ENCODE peak calls at places on chromosomes 4 and X, in eight cellular contexts. O is brain microvascular endothelial cell, Y is IMR-90, P is A549, U is thoracic aorta, W is pancreas, G is foreskin keratinocyte, N is tibial artery. H is an unnamed sample.
A peak's percentile ranks its signal among the peaks of the same experiment; 100 is the strongest.

GRCh38 chr4:52956691-52957090 is 94.6 kb downstream of the RASL11B start:
- DNase-seq in U (no peak), O (no peak), P (no peak), G (no peak), N (no peak), W (no peak), Y (peak; percentile 33), H (no peak)

GRCh38 chr4:179361978-179362486 is 1919.8 kb upstream of the AGA start:
- DNase-seq in P (no peak), G (no peak), U (no peak), Y (no peak), N (no peak), O (no peak), W (no peak), H (no peak)

GRCh38 chr4:60042231-60042652 is 1157.9 kb upstream of the ADGRL3 start:
- DNase-seq in O (no peak), N (no peak), U (no peak), Y (no peak), W (no peak), P (no peak), G (no peak), H (no peak)

GRCh38 chr4:102139132-102139573 is 206.1 kb downstream of the SLC39A8 start:
- DNase-seq in O (peak; percentile 6), U (no peak), P (no peak), Y (no peak), W (no peak), N (no peak), G (peak; percentile 71), H (no peak)

GRCh38 chrX:149950681-149951080 is 12.4 kb upstream of the EOLA2 start:
- DNase-seq in Y (peak; percentile 67), G (no peak), U (no peak), P (peak; percentile 40), O (peak; percentile 50), W (no peak), N (no peak), H (no peak)

GRCh38 chrX:37454537-37455285 is 105.5 kb downstream of the PRRG1 start:
- DNase-seq in G (peak; percentile 67), N (no peak), Y (peak; percentile 29), W (no peak), O (peak; percentile 11), U (no peak), P (peak; percentile 6), H (no peak)

GRCh38 chrX:120302434-120302833 is 8.8 kb downstream of the TMEM255A start:
- DNase-seq in P (no peak), Y (no peak), U (no peak), G (no peak), O (no peak), N (no peak), W (no peak), H (no peak)

GRCh38 chrX:114906978-114907510 is 110.4 kb downstream of the IL13RA2 start:
- DNase-seq in N (no peak), W (no peak), O (no peak), P (no peak), Y (no peak), U (no peak), G (no peak), H (no peak)

GRCh38 chr4:101262683-101263082 is 84.6 kb downstream of the PPP3CA start:
- DNase-seq in N (no peak), Y (no peak), P (no peak), W (no peak), O (no peak), U (no peak), G (no peak), H (no peak)

GRCh38 chr4:2767046-2767704 is 11.0 kb upstream of the TNIP2 start:
- DNase-seq in G (no peak), N (no peak), O (no peak), Y (no peak), U (no peak), W (no peak), P (no peak), H (no peak)

GRCh38 chrX:109684136-109684535 is 48.9 kb downstream of the ACSL4 start:
- DNase-seq in Y (peak; percentile 19), O (peak; percentile 9), P (no peak), N (no peak), W (no peak), G (no peak), U (no peak), H (no peak)

GRCh38 chrX:15761564-15762191 is 23.6 kb downstream of the CA5B start:
- DNase-seq in G (no peak), N (no peak), P (peak; percentile 42), W (no peak), O (peak; percentile 38), Y (peak; percentile 41), U (no peak), H (no peak)

GRCh38 chr4:102789317-102789717 is 28.5 kb upstream of the MANBA start:
- DNase-seq in P (no peak), W (no peak), Y (peak; percentile 83), O (peak; percentile 40), U (no peak), G (peak; percentile 27), N (no peak), H (no peak)

GRCh38 chr4:10084651-10085320 is 31.8 kb downstream of the WDR1 start:
- DNase-seq in U (no peak), O (no peak), N (peak; percentile 10), G (no peak), P (no peak), W (no peak), Y (no peak), H (no peak)

GRCh38 chr4:61200195-61200990 is at the start of gene ADGRL3:
- DNase-seq in Y (peak; percentile 6), U (no peak), G (no peak), P (no peak), W (peak; percentile 8), N (peak; percentile 30), O (no peak), H (no peak)

GRCh38 chrX:65668362-65669310 is 1.2 kb downstream of the MSN start:
- DNase-seq in Y (peak; percentile 80), W (peak; percentile 14), O (peak; percentile 50), G (peak; percentile 70), P (peak; percentile 23), U (peak; percentile 32), N (peak; percentile 75), H (peak; percentile 12)

GRCh38 chrX:65671286-65671685 is 3.8 kb downstream of the MSN start:
- DNase-seq in O (no peak), U (no peak), P (no peak), Y (no peak), G (no peak), N (no peak), W (no peak), H (no peak)

GRCh38 chrX:65667157-65667502 is 324 bp upstream of the MSN start:
- DNase-seq in O (no peak), G (no peak), U (no peak), P (no peak), W (no peak), N (no peak), Y (no peak), H (no peak)

GRCh38 chrX:65671966-65672365 is 4.5 kb downstream of the MSN start:
- DNase-seq in W (no peak), P (no peak), N (no peak), Y (no peak), U (no peak), O (no peak), G (no peak), H (no peak)

DNA sequence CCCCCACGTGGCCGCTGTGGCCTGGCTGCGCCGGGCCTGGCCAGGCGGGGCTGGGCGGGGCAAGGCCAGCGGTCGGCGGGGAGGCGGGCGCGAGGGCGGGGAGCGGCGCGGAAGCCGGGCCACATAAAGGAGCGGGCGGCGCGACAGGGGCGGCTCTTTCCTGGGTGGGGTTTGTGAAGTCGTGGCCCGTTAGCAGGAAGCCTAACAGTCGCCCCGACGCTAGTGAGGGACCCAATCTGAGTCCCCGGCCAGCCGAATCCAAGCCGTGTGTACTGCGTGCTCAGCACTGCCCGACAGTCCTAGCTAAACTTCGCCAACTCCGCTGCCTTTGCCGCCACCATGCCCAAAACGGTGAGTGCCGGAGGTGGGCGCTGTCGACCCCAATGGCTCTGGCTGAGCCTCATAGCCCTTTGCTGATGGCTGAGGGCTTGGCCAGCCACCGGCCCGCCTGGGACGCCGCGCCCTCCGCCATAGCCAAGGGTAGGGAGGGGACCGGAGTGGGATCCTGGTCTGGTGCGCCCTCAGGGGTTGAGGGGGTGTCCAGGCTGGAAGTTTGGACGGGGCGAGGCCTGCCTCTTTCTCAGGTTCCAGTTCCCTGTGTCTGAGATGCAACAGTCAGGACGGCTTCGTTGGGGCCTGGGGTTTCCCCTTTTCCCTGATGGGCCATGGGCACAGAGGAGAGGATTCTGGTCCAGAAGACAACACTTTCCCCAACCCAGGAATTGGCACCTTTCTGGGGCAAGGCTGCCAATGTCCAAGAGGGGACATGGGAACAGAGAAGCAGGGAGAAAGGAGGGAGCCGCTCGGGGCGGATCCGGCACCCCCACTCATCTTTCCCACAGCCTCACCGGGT is at the start of gene MSN:
- DNase-seq in W (peak; percentile 59), U (no peak), Y (peak; percentile 35), G (no peak), O (peak; percentile 31), P (peak; percentile 36), N (peak; percentile 74), H (no peak)
- TF ChIP-seq CTCF in W (no peak), U (no peak), Y (no peak), G (peak; percentile 34), O (peak; percentile 47), P (no peak), N (no peak), H (no peak)

GRCh38 chr4:44438687-44439086 is 9.9 kb downstream of the KCTD8 start:
- DNase-seq in U (no peak), O (no peak), P (no peak), W (no peak), N (no peak), G (no peak), Y (no peak), H (no peak)
- H3K27ac ChIP-seq in U (no peak overlapping the region), O (no peak overlapping the region), P (no peak overlapping the region), W (no peak overlapping the region), N (no peak overlapping the region), G (no peak overlapping the region), Y (no peak overlapping the region), H (no peak overlapping the region)

DNA sequence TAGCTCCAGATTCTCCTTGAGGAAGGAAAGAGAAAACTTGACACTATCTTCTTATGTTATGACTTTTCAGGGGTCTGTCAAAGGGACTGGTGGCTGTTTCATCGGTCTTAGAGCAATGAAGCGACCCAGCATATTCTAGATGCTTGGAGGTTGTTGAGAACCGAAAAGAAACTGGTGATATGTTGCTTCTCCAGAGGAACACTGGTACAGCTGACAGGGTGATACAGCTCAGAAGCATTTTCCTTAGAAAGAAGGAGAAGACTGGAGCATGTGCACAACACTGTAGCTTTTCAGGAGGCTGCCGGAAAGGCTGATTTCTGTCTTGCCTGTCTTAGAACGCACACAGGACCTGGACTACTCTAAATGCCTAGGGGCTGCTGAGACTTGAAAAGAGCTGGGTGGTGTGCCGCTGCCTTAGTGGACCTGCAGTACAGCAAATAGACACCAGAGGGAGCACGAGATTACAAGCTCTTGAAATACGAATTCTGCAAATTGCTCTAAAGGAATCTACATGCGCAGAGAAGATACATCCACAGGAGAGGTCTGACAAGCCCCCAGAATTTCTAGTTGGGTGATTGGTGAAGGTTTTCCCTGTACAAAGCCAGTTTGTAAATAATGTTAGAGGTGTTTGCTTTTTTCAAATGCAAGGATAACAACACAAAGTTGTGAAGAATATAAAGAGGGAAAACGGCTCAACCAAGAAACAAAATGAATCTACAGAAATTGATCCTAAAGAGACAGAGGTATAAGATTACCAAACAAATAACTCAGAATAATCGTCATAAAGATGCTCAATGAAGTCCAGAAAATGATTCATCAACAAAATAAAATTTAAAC is 223.1 kb upstream of the DMD start:
- DNase-seq in U (peak; percentile 3), W (peak; percentile 70), G (peak; percentile 6), Y (peak; percentile 37), O (peak; percentile 55), N (peak; percentile 25), P (no peak), H (no peak)
- TF ChIP-seq CTCF in U (peak; percentile 78), W (peak; percentile 86), G (peak; percentile 62), Y (peak; percentile 57), O (peak; percentile 90), N (peak; percentile 67), P (peak; percentile 32), H (peak; percentile 62)

GRCh38 chr4:94827481-94828110 is 69.8 kb downstream of the BMPR1B start:
- DNase-seq in O (peak; percentile 75), N (no peak), W (no peak), P (peak; percentile 28), G (peak; percentile 80), U (no peak), Y (peak; percentile 92), H (no peak)
- H3K27ac ChIP-seq in O (peak overlapping the region; percentile 74), N (no peak overlapping the region), W (no peak overlapping the region), P (peak overlapping the region; percentile 38), G (peak overlapping the region; percentile 72), U (no peak overlapping the region), Y (peak overlapping the region; percentile 29), H (peak overlapping the region; percentile 67)

H was measured in esophagus squamous epithelium.